ENCODE peak calls at places on chromosomes 1 and 21, in six cellular contexts. N is body of pancreas, G is endothelial cell, V is fibroblast of lung, H is left ventricle myocardium inferior, W is GM23338. C is an unnamed sample.

GRCh38 chr1:22673486-22674409 is 20.7 kb downstream of the C1QB start:
- DNase-seq in N (peak; percentile 35), G (peak; percentile 61), V (peak; percentile 70), H (peak; percentile 41), W (peak; percentile 76), C (peak; percentile 56)

GRCh38 chr1:171988243-171988642 is 146.9 kb downstream of the DNM3 start:
- DNase-seq in N (no peak), G (no peak), V (no peak), H (no peak), W (no peak), C (no peak)

GRCh38 chr1:64864018-64864945 is 102.1 kb downstream of the JAK1 start:
- DNase-seq in N (no peak), G (peak; percentile 74), V (peak; percentile 3), H (peak; percentile 65), W (no peak), C (no peak)

GRCh38 chr1:242811092-242811840 is 286.8 kb upstream of the PLD5 start:
- DNase-seq in N (no peak), G (no peak), V (no peak), H (no peak), W (no peak), C (no peak)

GRCh38 chr1:85936470-85936869 is 220.1 kb downstream of the COL24A1 start:
- DNase-seq in N (no peak), G (no peak), V (no peak), H (peak; percentile 31), W (no peak), C (no peak)

GRCh38 chr1:88983791-88984552 is 8.5 kb downstream of the KYAT3 start:
- DNase-seq in N (no peak), G (no peak), V (peak; percentile 78), H (no peak), W (peak; percentile 82), C (no peak)

GRCh38 chr1:5980314-5981008 is 11.8 kb downstream of the NPHP4 start:
- DNase-seq in N (no peak), G (peak; percentile 69), V (peak; percentile 11), H (peak; percentile 73), W (peak; percentile 96), C (peak; percentile 87)

GRCh38 chr1:29465755-29466154 is 229.4 kb downstream of the PTPRU start:
- DNase-seq in N (no peak), G (no peak), V (peak; percentile 27), H (no peak), W (peak; percentile 49), C (no peak)

GRCh38 chr1:171833091-171833822 is 8.0 kb upstream of the DNM3 start:
- DNase-seq in N (no peak), G (no peak), V (no peak), H (no peak), W (no peak), C (no peak)

GRCh38 chr1:43605761-43606160 is 44.2 kb upstream of the KDM4A start:
- DNase-seq in N (no peak), G (no peak), V (no peak), H (no peak), W (no peak), C (no peak)

GRCh38 chr1:54815086-54815876 is 14.2 kb upstream of the TTC22 start:
- DNase-seq in N (no peak), G (no peak), V (no peak), H (no peak), W (no peak), C (no peak)

GRCh38 chr1:53620620-53620957 is 118.4 kb downstream of the GLIS1 start:
- DNase-seq in N (no peak), G (no peak), V (no peak), H (no peak), W (no peak), C (no peak)

GRCh38 chr21:38820471-38821239 is 14.9 kb downstream of the ETS2 start:
- DNase-seq in N (no peak), G (no peak), V (peak; percentile 62), H (no peak), W (no peak), C (no peak)

GRCh38 chr1:163928080-163928479 is 606.3 kb downstream of the NUF2 start:
- DNase-seq in N (no peak), G (no peak), V (no peak), H (no peak), W (no peak), C (no peak)

GRCh38 chr21:46100426-46100825 is 2.5 kb downstream of the COL6A2 start:
- DNase-seq in N (no peak), G (no peak), V (peak; percentile 76), H (no peak), W (no peak), C (no peak)

GRCh38 chr1:200379431-200379755 is 30.4 kb downstream of the ZNF281 start:
- DNase-seq in N (no peak), G (no peak), V (peak; percentile 95), H (no peak), W (no peak), C (no peak)

GRCh38 chr1:218369688-218370511 is 24.8 kb downstream of the TGFB2 start:
- DNase-seq in N (no peak), G (no peak), V (peak; percentile 65), H (no peak), W (no peak), C (no peak)

GRCh38 chr1:164640673-164641352 is 81.8 kb downstream of the PBX1 start:
- DNase-seq in N (no peak), G (no peak), V (no peak), H (no peak), W (no peak), C (no peak)

GRCh38 chr1:159992161-159992560 is 38.1 kb upstream of the SLAMF9 start:
- DNase-seq in N (no peak), G (no peak), V (no peak), H (no peak), W (peak; percentile 22), C (no peak)

GRCh38 chr21:28687571-28687970 is 305.1 kb downstream of the LTN1 start:
- DNase-seq in N (no peak), G (no peak), V (no peak), H (no peak), W (no peak), C (no peak)

GRCh38 chr21:44267655-44268142 is 6.0 kb upstream of the DNMT3L start:
- DNase-seq in N (no peak), G (no peak), V (peak; percentile 3), H (no peak), W (peak; percentile 68), C (no peak)

GRCh38 chr1:181737056-181737455 is 253.7 kb downstream of the CACNA1E start:
- DNase-seq in N (no peak), G (no peak), V (no peak), H (no peak), W (peak; percentile 13), C (no peak)

GRCh38 chr1:246592695-246593094 is 26.4 kb downstream of the CNST start:
- DNase-seq in N (no peak), G (no peak), V (peak; percentile 93), H (no peak), W (no peak), C (no peak)

GRCh38 chr1:66046415-66046814 is 253.7 kb downstream of the PDE4B start:
- DNase-seq in N (no peak), G (no peak), V (no peak), H (no peak), W (no peak), C (no peak)

GRCh38 chr1:225890346-225891228 is 1.6 kb upstream of the LEFTY1 start:
- DNase-seq in N (peak; percentile 38), G (no peak), V (peak; percentile 39), H (no peak), W (peak; percentile 78), C (no peak)

DNA sequence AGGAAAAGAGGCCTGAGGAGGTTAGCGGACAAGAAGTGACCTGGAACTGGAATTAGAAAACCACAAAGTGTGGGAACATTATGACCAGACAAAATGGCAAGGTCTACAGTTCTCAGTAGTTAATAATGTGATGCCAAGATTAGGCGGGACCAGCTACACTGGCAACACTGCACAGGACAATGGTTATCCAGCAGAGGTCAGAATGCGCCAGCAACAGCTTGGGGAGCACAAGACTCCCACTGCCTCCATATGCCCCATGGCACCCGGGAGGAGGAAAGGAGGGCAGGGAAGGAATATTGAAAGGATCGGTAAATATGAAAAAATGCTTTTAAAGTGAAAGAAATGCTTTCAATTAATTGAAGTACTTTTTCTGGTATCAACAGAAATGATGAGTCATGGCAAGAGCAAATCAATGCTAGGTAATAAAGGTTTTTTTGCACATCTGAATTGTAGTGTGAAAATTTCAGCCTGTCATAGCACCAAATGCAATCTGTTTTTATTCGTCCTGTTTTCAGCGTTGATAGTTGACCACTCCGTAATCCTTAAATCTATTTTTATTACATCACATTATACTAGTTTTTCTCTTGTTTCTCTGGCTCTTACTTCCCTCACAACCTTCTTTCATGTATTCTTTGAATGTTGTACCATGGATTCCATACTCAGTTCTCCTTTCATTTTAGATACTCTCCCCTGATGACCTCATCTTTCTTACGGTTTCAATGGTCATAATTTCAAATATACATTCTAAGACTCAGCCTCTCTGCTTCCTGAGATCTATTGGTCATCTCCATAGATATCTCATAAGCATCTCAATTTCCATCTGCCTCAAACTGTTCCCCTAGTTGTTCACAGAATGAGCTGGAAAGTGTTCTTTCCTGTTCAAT is 30.7 kb downstream of the VCAM1 start:
- DNase-seq in N (no peak), G (no peak), V (no peak), H (no peak), W (peak; percentile 41), C (peak; percentile 11)
- TF ChIP-seq CTCF in N (no peak), G (no peak), V (no peak), H (no peak), W (peak; percentile 71), C (no peak)

DNA sequence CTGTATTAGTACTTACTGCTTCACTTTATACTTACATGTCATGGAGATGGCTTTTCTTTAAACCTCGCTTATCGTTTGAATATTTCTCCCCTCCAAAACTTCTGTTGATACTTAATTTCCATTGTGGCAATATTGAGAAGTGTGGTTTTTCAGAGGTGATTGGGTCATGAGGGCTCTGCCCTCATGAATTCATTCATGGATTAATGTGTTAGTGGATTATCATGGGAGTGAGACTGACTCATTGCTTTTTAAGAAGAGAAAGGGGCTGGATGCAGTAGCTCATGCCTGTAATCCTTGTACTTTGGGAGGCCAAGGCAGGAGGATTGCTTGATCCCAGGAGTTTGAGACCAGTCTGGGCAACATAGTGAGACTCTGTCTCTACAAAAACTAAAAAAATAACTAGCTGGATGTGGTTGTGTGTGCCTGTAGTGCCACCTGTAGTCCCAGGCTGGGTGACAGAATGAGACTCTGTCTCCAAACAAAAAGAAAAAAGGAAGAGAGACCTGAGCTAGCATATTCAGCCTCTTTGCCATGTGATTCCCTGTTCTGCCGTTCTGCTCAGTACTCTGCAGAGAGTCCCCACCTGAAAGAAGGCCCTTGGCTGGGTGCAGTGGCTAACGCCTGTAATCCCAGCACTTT is 30.2 kb downstream of the RABGAP1L start:
- DNase-seq in N (no peak), G (no peak), V (no peak), H (no peak), W (peak; percentile 13), C (no peak)
- TF ChIP-seq CTCF in N (no peak), G (no peak), V (no peak), H (no peak), W (peak; percentile 58), C (no peak)

GRCh38 chr1:84620720-84621313 is 46.6 kb upstream of the CTBS start:
- DNase-seq in N (peak; percentile 77), G (peak; percentile 95), V (peak; percentile 72), H (peak; percentile 76), W (peak; percentile 84), C (peak; percentile 80)
- TF ChIP-seq CTCF in N (peak; percentile 99), G (peak; percentile 99), V (peak; percentile 42), H (peak; percentile 98), W (peak; percentile 77), C (peak; percentile 51)

DNA sequence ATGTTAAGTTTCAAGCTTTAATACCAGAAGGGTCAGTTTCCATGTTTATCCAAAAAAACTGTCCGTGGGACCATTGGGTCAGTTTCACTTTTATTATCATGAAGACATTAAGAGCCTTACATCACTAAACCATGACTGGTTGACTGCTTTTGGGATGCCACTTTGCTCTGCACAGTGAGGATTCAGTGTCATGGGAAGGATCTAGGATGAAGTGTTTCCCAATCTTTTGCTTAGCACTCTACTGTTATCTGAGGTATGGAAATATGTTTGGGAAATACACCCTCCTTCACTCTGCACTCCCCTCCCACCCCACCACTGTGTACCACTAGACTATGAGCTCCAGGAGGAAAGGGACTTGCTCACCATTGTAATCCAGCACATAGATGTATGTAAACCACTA is 16.3 kb downstream of the RPS6KC1 start:
- DNase-seq in N (no peak), G (no peak), V (no peak), H (no peak), W (no peak), C (no peak)
- TF ChIP-seq CTCF in N (no peak), G (no peak), V (no peak), H (no peak), W (no peak), C (no peak)